ENCODE peak calls at places on chromosome 1, in seven cellular contexts. X is AG04450, I is retinal pigment epithelial cell, Y is HTR-8/SVneo, C is mucosa of gallbladder, D is bronchial epithelial cell, P is aorta. U is an unnamed sample.

GRCh38 chr1:32367912-32368635 is 5.7 kb downstream of the TSSK3 start:
- DNase-seq in D (no peak), P (no peak), I (no peak), Y (no peak), C (no peak), X (no peak), U (no peak)

GRCh38 chr1:12460911-12461621 is 156.9 kb downstream of the DHRS3 start:
- DNase-seq in X (no peak), D (no peak), P (peak), Y (no peak), C (peak), I (no peak), U (no peak)

GRCh38 chr1:184025242-184025675 is 12.3 kb downstream of the COLGALT2 start:
- DNase-seq in X (peak), I (peak), P (peak), C (no peak), Y (peak), D (no peak), U (no peak)

GRCh38 chr1:41618066-41618825 is 133.8 kb upstream of the EDN2 start:
- DNase-seq in X (no peak), D (peak), Y (no peak), P (peak), I (no peak), C (peak), U (no peak)

GRCh38 chr1:153428790-153429189 is 12.5 kb downstream of the S100A7A start:
- DNase-seq in I (no peak), C (no peak), X (no peak), Y (no peak), D (no peak), P (no peak), U (no peak)

GRCh38 chr1:157403203-157403602 is 149.1 kb downstream of the FCRL5 start:
- DNase-seq in C (no peak), P (no peak), D (peak), Y (peak), I (no peak), X (no peak), U (peak)

GRCh38 chr1:36947384-36947783 is 86.9 kb downstream of the GRIK3 start:
- DNase-seq in C (no peak), X (no peak), Y (no peak), P (no peak), D (no peak), I (no peak), U (no peak)

GRCh38 chr1:58650141-58650540 is 49.7 kb downstream of the MYSM1 start:
- DNase-seq in D (no peak), I (no peak), Y (no peak), C (no peak), P (no peak), X (no peak), U (no peak)

GRCh38 chr1:43451157-43451591 is 2.6 kb downstream of the HYI start:
- DNase-seq in X (no peak), Y (no peak), C (no peak), I (no peak), P (no peak), D (no peak), U (no peak)

GRCh38 chr1:147723691-147724323 is 36.6 kb downstream of the GJA5 start:
- DNase-seq in C (peak), Y (peak), D (peak), P (peak), I (no peak), X (no peak), U (no peak)

GRCh38 chr1:178544531-178544930 is 31.6 kb downstream of the TEX35 start:
- DNase-seq in C (no peak), P (no peak), I (no peak), Y (no peak), D (peak), X (no peak), U (no peak)

GRCh38 chr1:95309031-95309459 is 75.0 kb downstream of the RWDD3 start:
- DNase-seq in Y (peak), I (no peak), X (no peak), D (peak), C (no peak), P (no peak), U (peak)

GRCh38 chr1:119549719-119550141 is 42.7 kb downstream of the HSD3B1 start:
- DNase-seq in Y (peak), I (peak), P (peak), C (peak), X (peak), D (peak), U (peak)

GRCh38 chr1:246971322-246971721 is 36.5 kb downstream of the ZNF695 start:
- DNase-seq in P (peak), C (peak), I (no peak), Y (no peak), X (no peak), D (no peak), U (peak)

GRCh38 chr1:180522204-180522497 is 19.8 kb upstream of the ACBD6 start:
- DNase-seq in X (no peak), D (peak), C (no peak), I (no peak), Y (peak), P (no peak), U (no peak)

GRCh38 chr1:224851850-224852261 is 77.6 kb upstream of the DNAH14 start:
- DNase-seq in P (no peak), X (no peak), D (no peak), C (no peak), I (no peak), Y (no peak), U (no peak)

U was measured in hepatic stellate cell.